ENCODE peak calls at places on chromosomes 1 and 21, in nine cellular contexts. W is spleen, Z is right lobe of liver, C is caudate nucleus, K is NCI-H2171 treated with DMSO at 0.1 percent for 48 hours, N is T-helper 9 cell, U is Peyer's patch, Q is Panc1, P is lower leg skin. L is an unnamed sample.

GRCh38 chr1:225871374-225872074 is 10.7 kb downstream of the TMEM63A start:
- DNase-seq in W (peak; percentile 32), Z (no peak), C (no peak), K (no peak), N (no peak), U (no peak), Q (peak; percentile 80), P (no peak), L (no peak)

GRCh38 chr21:17071093-17071492 is 441.8 kb upstream of the CXADR start:
- DNase-seq in W (no peak), Z (no peak), C (no peak), K (no peak), N (no peak), U (no peak), Q (no peak), P (no peak), L (no peak)

GRCh38 chr1:156864796-156865195 is 4.1 kb downstream of the NTRK1 start:
- DNase-seq in W (no peak), Z (no peak), C (no peak), K (no peak), N (no peak), U (no peak), Q (no peak), P (no peak), L (no peak)

GRCh38 chr21:41426656-41427311 is 745 bp downstream of the MX1 start:
- DNase-seq in W (peak; percentile 85), Z (no peak), C (no peak), K (no peak), N (no peak), U (no peak), Q (no peak), P (peak; percentile 88), L (no peak)

GRCh38 chr1:228340686-228341449 is 65.8 kb downstream of the TRIM11 start:
- DNase-seq in W (peak; percentile 69), Z (peak; percentile 16), C (no peak), K (no peak), N (no peak), U (peak; percentile 44), Q (no peak), P (peak; percentile 82), L (no peak)

GRCh38 chr1:215992620-215993019 is 425.5 kb downstream of the KCTD3 start:
- DNase-seq in W (no peak), Z (no peak), C (no peak), K (peak; percentile 46), N (no peak), U (no peak), Q (no peak), P (no peak), L (no peak)

GRCh38 chr1:10973552-10973951 is 38.9 kb upstream of the TARDBP start:
- DNase-seq in W (no peak), Z (no peak), C (no peak), K (no peak), N (no peak), U (no peak), Q (no peak), P (no peak), L (no peak)

GRCh38 chr1:115084902-115085505 is 4.3 kb downstream of the TSPAN2 start:
- DNase-seq in W (no peak), Z (no peak), C (no peak), K (peak; percentile 90), N (no peak), U (no peak), Q (no peak), P (no peak), L (no peak)

GRCh38 chr1:204421441-204421840 is 9.8 kb upstream of the PPP1R15B start:
- DNase-seq in W (no peak), Z (no peak), C (no peak), K (no peak), N (no peak), U (peak; percentile 14), Q (no peak), P (no peak), L (no peak)

GRCh38 chr1:91026320-91026719 is 4.5 kb upstream of the ZNF644 start:
- DNase-seq in W (no peak), Z (no peak), C (no peak), K (no peak), N (no peak), U (no peak), Q (no peak), P (no peak), L (no peak)

GRCh38 chr1:187665513-187665912 is 836.8 kb downstream of the PLA2G4A start:
- DNase-seq in W (no peak), Z (no peak), C (no peak), K (no peak), N (no peak), U (no peak), Q (no peak), P (no peak), L (no peak)

GRCh38 chr1:77977989-77978292 is 931 bp downstream of the FUBP1 start:
- DNase-seq in W (no peak), Z (no peak), C (no peak), K (no peak), N (no peak), U (no peak), Q (no peak), P (no peak), L (no peak)

GRCh38 chr21:46643379-46644177 is 8.1 kb downstream of the PRMT2 start:
- DNase-seq in W (no peak), Z (no peak), C (no peak), K (no peak), N (no peak), U (no peak), Q (no peak), P (no peak), L (no peak)

GRCh38 chr1:101653482-101653946 is 343.2 kb downstream of the OLFM3 start:
- DNase-seq in W (no peak), Z (no peak), C (no peak), K (peak; percentile 31), N (no peak), U (no peak), Q (no peak), P (no peak), L (no peak)

GRCh38 chr1:26378088-26378878 is 5.7 kb upstream of the ZNF683 start:
- DNase-seq in W (peak; percentile 86), Z (no peak), C (no peak), K (no peak), N (peak; percentile 58), U (peak; percentile 84), Q (peak; percentile 79), P (no peak), L (peak; percentile 74)

GRCh38 chr21:36065497-36066036 is 4.3 kb upstream of the CBR1 start:
- DNase-seq in W (no peak), Z (no peak), C (no peak), K (no peak), N (no peak), U (no peak), Q (no peak), P (no peak), L (no peak)

GRCh38 chr1:22665752-22666151 is 12.7 kb downstream of the C1QB start:
- DNase-seq in W (no peak), Z (no peak), C (no peak), K (no peak), N (no peak), U (peak; percentile 49), Q (no peak), P (no peak), L (no peak)

GRCh38 chr1:21293537-21294265 is 3.4 kb upstream of the ECE1 start:
- DNase-seq in W (peak; percentile 86), Z (no peak), C (no peak), K (no peak), N (peak; percentile 39), U (peak; percentile 73), Q (no peak), P (no peak), L (peak; percentile 43)

GRCh38 chr21:29718081-29718815 is 221.5 kb downstream of the GRIK1 start:
- DNase-seq in W (no peak), Z (no peak), C (no peak), K (no peak), N (no peak), U (no peak), Q (no peak), P (no peak), L (no peak)

GRCh38 chr1:210652329-210652954 is 323.7 kb downstream of the HHAT start:
- DNase-seq in W (no peak), Z (no peak), C (no peak), K (no peak), N (no peak), U (no peak), Q (no peak), P (no peak), L (no peak)

GRCh38 chr1:110176299-110176956 is 26.1 kb downstream of the SLC6A17 start:
- DNase-seq in W (no peak), Z (no peak), C (no peak), K (peak; percentile 92), N (no peak), U (peak; percentile 50), Q (no peak), P (no peak), L (no peak)

GRCh38 chr1:30052178-30052577 is 671.2 kb downstream of the MATN1 start:
- DNase-seq in W (no peak), Z (no peak), C (no peak), K (no peak), N (no peak), U (peak; percentile 10), Q (no peak), P (no peak), L (no peak)

GRCh38 chr21:27382404-27382803 is 415.5 kb upstream of the ADAMTS5 start:
- DNase-seq in W (no peak), Z (no peak), C (no peak), K (peak; percentile 17), N (no peak), U (no peak), Q (no peak), P (no peak), L (no peak)

GRCh38 chr1:218996362-218996761 is 177.3 kb upstream of the LYPLAL1 start:
- DNase-seq in W (no peak), Z (no peak), C (no peak), K (no peak), N (no peak), U (no peak), Q (no peak), P (no peak), L (no peak)

GRCh38 chr1:111361761-111362160 is 65.8 kb downstream of the OVGP1 start:
- DNase-seq in W (no peak), Z (no peak), C (no peak), K (no peak), N (no peak), U (no peak), Q (no peak), P (no peak), L (no peak)

GRCh38 chr1:11800391-11800755 is 5.4 kb downstream of the MTHFR start:
- DNase-seq in W (no peak), Z (no peak), C (no peak), K (no peak), N (no peak), U (no peak), Q (no peak), P (no peak), L (no peak)

GRCh38 chr1:98090351-98090750 is 169.5 kb upstream of the DPYD start:
- DNase-seq in W (no peak), Z (no peak), C (no peak), K (no peak), N (no peak), U (no peak), Q (no peak), P (no peak), L (no peak)

GRCh38 chr1:230627767-230628166 is 14.5 kb upstream of the COG2 start:
- DNase-seq in W (no peak), Z (no peak), C (no peak), K (peak; percentile 14), N (no peak), U (no peak), Q (no peak), P (no peak), L (no peak)

GRCh38 chr1:159856576-159856975 is 5.9 kb downstream of the VSIG8 start:
- DNase-seq in W (no peak), Z (no peak), C (no peak), K (no peak), N (no peak), U (no peak), Q (no peak), P (no peak), L (no peak)

GRCh38 chr1:97145321-97145956 is 423.9 kb downstream of the PTBP2 start:
- DNase-seq in W (no peak), Z (no peak), C (peak; percentile 71), K (no peak), N (no peak), U (no peak), Q (no peak), P (no peak), L (no peak)

L was measured in activated T-helper 1 cell treated with Interleukin-2 at 50 U/mL for 16 hours.